ENCODE peak calls at places on chromosomes 3 and 15, in five cellular contexts. One of them, this sample, is unnamed.
A peak's percentile ranks its signal among the peaks of the same experiment; 100 is the strongest.

GRCh38 chr3:53819163-53819868 is 26.9 kb downstream of the CHDH start:
- DNase-seq in mucosa of descending colon: no peak
- DNase-seq in GM12865: no peak
- DNase-seq in heart left ventricle: no peak
- DNase-seq in dorsolateral prefrontal cortex: no peak
- DNase-seq in this sample: no peak

GRCh38 chr3:194871143-194871863 is 185.6 kb downstream of the FAM43A start:
- DNase-seq in dorsolateral prefrontal cortex: no peak
- DNase-seq in mucosa of descending colon: peak; percentile 84
- DNase-seq in GM12865: peak; percentile 26
- DNase-seq in heart left ventricle: peak; percentile 73
- DNase-seq in this sample: no peak

GRCh38 chr3:171028025-171028778 is 1.7 kb upstream of the SLC2A2 start:
- DNase-seq in GM12865: peak; percentile 20
- DNase-seq in dorsolateral prefrontal cortex: peak; percentile 11
- DNase-seq in mucosa of descending colon: peak; percentile 20
- DNase-seq in heart left ventricle: peak; percentile 69
- DNase-seq in this sample: no peak

GRCh38 chr15:82178061-82178460 is 84.5 kb downstream of the EFL1 start:
- DNase-seq in GM12865: no peak
- DNase-seq in dorsolateral prefrontal cortex: no peak
- DNase-seq in mucosa of descending colon: no peak
- DNase-seq in heart left ventricle: no peak
- DNase-seq in this sample: no peak

GRCh38 chr3:11391172-11391879 is 119.1 kb downstream of the ATG7 start:
- DNase-seq in heart left ventricle: no peak
- DNase-seq in GM12865: no peak
- DNase-seq in mucosa of descending colon: peak; percentile 25
- DNase-seq in dorsolateral prefrontal cortex: no peak
- DNase-seq in this sample: no peak

GRCh38 chr15:45179221-45179985 is 8.4 kb downstream of the SHF start:
- DNase-seq in mucosa of descending colon: peak; percentile 80
- DNase-seq in GM12865: peak; percentile 66
- DNase-seq in dorsolateral prefrontal cortex: no peak
- DNase-seq in heart left ventricle: no peak
- DNase-seq in this sample: no peak

GRCh38 chr3:129613205-129613740 is 6.8 kb upstream of the PLXND1 start:
- DNase-seq in heart left ventricle: peak; percentile 33
- DNase-seq in dorsolateral prefrontal cortex: no peak
- DNase-seq in GM12865: no peak
- DNase-seq in mucosa of descending colon: no peak
- DNase-seq in this sample: no peak

GRCh38 chr3:11576453-11576852 is 67.3 kb downstream of the VGLL4 start:
- DNase-seq in heart left ventricle: no peak
- DNase-seq in mucosa of descending colon: no peak
- DNase-seq in GM12865: no peak
- DNase-seq in dorsolateral prefrontal cortex: no peak
- DNase-seq in this sample: no peak

GRCh38 chr3:148205945-148206845 is 491.5 kb upstream of the AGTR1 start:
- DNase-seq in mucosa of descending colon: no peak
- DNase-seq in GM12865: no peak
- DNase-seq in heart left ventricle: no peak
- DNase-seq in dorsolateral prefrontal cortex: no peak
- DNase-seq in this sample: no peak

GRCh38 chr3:123361019-123361418 is 87.9 kb downstream of the ADCY5 start:
- DNase-seq in mucosa of descending colon: no peak
- DNase-seq in GM12865: no peak
- DNase-seq in heart left ventricle: no peak
- DNase-seq in dorsolateral prefrontal cortex: no peak
- DNase-seq in this sample: no peak

GRCh38 chr15:74642328-74642723 is 26.7 kb downstream of the CLK3 start:
- DNase-seq in mucosa of descending colon: no peak
- DNase-seq in dorsolateral prefrontal cortex: no peak
- DNase-seq in heart left ventricle: no peak
- DNase-seq in GM12865: no peak
- DNase-seq in this sample: no peak

GRCh38 chr3:97670952-97671351 is 93.6 kb upstream of the ARL6 start:
- DNase-seq in heart left ventricle: no peak
- DNase-seq in mucosa of descending colon: no peak
- DNase-seq in dorsolateral prefrontal cortex: no peak
- DNase-seq in GM12865: no peak
- DNase-seq in this sample: no peak

GRCh38 chr3:78495326-78495725 is 1272.5 kb downstream of the ROBO1 start:
- DNase-seq in heart left ventricle: no peak
- DNase-seq in GM12865: no peak
- DNase-seq in dorsolateral prefrontal cortex: no peak
- DNase-seq in mucosa of descending colon: no peak
- DNase-seq in this sample: no peak

GRCh38 chr15:37099321-37100108 is 834 bp downstream of the MEIS2 start:
- DNase-seq in dorsolateral prefrontal cortex: no peak
- DNase-seq in GM12865: peak; percentile 74
- DNase-seq in heart left ventricle: peak; percentile 59
- DNase-seq in mucosa of descending colon: no peak
- DNase-seq in this sample: no peak

GRCh38 chr3:128548011-128548410 is 55.0 kb upstream of the GATA2 start:
- DNase-seq in GM12865: no peak
- DNase-seq in heart left ventricle: no peak
- DNase-seq in dorsolateral prefrontal cortex: no peak
- DNase-seq in mucosa of descending colon: no peak
- DNase-seq in this sample: no peak

GRCh38 chr3:66800941-66801545 is 197.1 kb upstream of the KBTBD8 start:
- DNase-seq in dorsolateral prefrontal cortex: no peak
- DNase-seq in heart left ventricle: no peak
- DNase-seq in mucosa of descending colon: no peak
- DNase-seq in GM12865: no peak
- DNase-seq in this sample: no peak

GRCh38 chr3:114874447-114874846 is 272.6 kb downstream of the ZBTB20 start:
- DNase-seq in GM12865: no peak
- DNase-seq in mucosa of descending colon: no peak
- DNase-seq in heart left ventricle: no peak
- DNase-seq in dorsolateral prefrontal cortex: no peak
- DNase-seq in this sample: no peak

GRCh38 chr3:188720215-188720614 is 451.6 kb upstream of the TPRG1 start:
- DNase-seq in dorsolateral prefrontal cortex: no peak
- DNase-seq in heart left ventricle: no peak
- DNase-seq in mucosa of descending colon: no peak
- DNase-seq in GM12865: no peak
- DNase-seq in this sample: no peak

GRCh38 chr3:188721990-188722389 is 449.8 kb upstream of the TPRG1 start:
- DNase-seq in heart left ventricle: no peak
- DNase-seq in dorsolateral prefrontal cortex: no peak
- DNase-seq in mucosa of descending colon: no peak
- DNase-seq in GM12865: no peak
- DNase-seq in this sample: no peak

GRCh38 chr3:188720636-188721035 is 451.1 kb upstream of the TPRG1 start:
- DNase-seq in mucosa of descending colon: no peak
- DNase-seq in dorsolateral prefrontal cortex: no peak
- DNase-seq in heart left ventricle: no peak
- DNase-seq in GM12865: no peak
- DNase-seq in this sample: no peak

GRCh38 chr3:188721312-188721711 is 450.5 kb upstream of the TPRG1 start:
- DNase-seq in dorsolateral prefrontal cortex: no peak
- DNase-seq in GM12865: no peak
- DNase-seq in mucosa of descending colon: no peak
- DNase-seq in heart left ventricle: no peak
- DNase-seq in this sample: no peak

DNA sequence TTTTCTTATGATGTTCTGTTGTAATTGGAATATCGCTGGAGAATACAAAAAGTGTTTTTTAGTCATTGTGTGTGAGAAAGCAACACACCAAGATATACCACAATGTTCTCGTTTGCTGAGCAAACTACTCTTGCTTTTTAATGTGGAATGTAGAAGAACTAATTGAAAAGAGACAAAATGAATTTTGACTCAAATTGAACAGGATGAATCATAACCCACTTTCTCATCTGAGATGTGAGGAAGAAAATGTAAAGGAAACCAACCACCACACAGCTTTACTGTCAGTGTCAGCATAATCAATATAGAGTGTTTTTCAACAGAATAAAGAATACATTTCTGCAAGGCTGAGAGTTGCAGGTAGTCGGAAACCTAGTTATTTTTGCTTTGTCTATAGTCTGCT is 448.8 kb upstream of the TPRG1 start:
- DNase-seq in GM12865: no peak
- DNase-seq in mucosa of descending colon: no peak
- DNase-seq in heart left ventricle: no peak
- DNase-seq in dorsolateral prefrontal cortex: no peak
- DNase-seq in this sample: no peak
- H3K4me3 ChIP-seq in GM12865: no peak overlapping the region
- H3K4me3 ChIP-seq in mucosa of descending colon: no peak overlapping the region
- H3K4me3 ChIP-seq in heart left ventricle: no peak overlapping the region
- H3K4me3 ChIP-seq in dorsolateral prefrontal cortex: no peak overlapping the region
- H3K4me3 ChIP-seq in this sample: no peak overlapping the region

DNA sequence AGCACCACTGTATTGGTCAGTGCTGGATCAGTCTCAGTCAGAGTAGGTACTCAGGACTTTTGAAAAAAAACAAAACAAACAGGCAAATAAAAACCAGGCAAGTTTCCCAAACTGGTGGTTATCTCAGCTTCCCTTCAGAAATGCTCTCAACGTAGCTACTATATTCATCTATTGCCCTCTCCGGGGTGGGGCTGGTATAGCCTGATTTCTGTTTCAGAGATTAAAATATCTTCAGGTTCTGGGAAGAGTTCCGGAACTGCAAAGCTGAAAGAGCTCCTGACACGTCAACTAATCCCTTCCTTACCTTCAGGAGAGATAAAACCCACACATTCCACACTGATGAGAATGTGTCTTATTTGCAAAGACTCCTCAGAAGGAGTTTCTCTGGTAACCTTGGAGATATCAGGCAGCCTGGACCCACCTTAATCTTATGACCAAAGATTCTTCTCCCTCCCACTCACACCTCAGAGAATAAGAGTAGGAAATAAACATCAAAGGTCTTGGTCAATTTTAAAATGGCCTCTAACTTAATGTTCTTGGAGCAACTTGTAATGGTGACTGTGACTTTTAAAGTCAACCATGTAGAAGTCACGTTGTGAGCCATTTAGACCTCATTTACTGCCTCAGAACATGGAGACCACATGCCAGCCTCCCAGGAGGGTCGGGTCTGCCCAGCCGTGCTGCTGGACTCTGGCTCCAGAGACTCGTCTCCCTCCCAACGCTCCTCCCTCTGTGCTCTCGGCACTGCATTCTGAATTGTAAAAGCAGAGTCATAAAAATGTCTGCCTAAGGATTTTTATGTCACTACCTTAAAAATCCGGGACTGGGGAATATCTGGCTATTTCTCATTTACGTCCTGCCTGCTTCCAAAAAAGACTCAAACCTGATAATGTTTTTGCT is 53.8 kb downstream of the CDCP1 start:
- DNase-seq in GM12865: no peak
- DNase-seq in mucosa of descending colon: peak; percentile 78
- DNase-seq in heart left ventricle: no peak
- DNase-seq in dorsolateral prefrontal cortex: no peak
- DNase-seq in this sample: no peak
- TF ChIP-seq CTCF in GM12865: no peak
- TF ChIP-seq CTCF in mucosa of descending colon: no peak
- TF ChIP-seq CTCF in heart left ventricle: no peak
- TF ChIP-seq CTCF in dorsolateral prefrontal cortex: no peak
- TF ChIP-seq CTCF in this sample: no peak

DNA sequence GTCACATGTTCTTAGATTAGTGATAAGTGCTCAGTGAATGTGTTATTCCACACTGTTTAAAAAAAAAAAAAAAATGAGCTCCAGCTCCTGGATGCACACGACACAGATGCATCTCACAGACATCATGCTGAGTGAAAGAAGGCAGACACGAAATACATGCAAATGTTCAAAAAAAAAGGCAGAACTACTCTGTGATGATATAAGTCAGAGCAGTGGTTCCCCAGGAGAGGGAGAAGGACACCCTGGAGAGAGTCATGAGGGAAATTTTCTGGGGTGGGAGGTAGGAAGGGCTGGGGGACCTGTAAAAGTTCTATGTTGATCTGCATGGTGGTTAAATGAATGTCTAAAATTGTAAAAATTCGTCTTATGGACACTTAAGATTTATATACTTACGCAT is 4.3 kb downstream of the CSRNP1 start:
- DNase-seq in mucosa of descending colon: no peak
- DNase-seq in GM12865: peak; percentile 66
- DNase-seq in heart left ventricle: no peak
- DNase-seq in dorsolateral prefrontal cortex: no peak
- DNase-seq in this sample: no peak
- H3K4me3 ChIP-seq in mucosa of descending colon: no peak overlapping the region
- H3K4me3 ChIP-seq in GM12865: peak overlapping the region; percentile 71
- H3K4me3 ChIP-seq in heart left ventricle: no peak overlapping the region
- H3K4me3 ChIP-seq in dorsolateral prefrontal cortex: no peak overlapping the region
- H3K4me3 ChIP-seq in this sample: no peak overlapping the region

DNA sequence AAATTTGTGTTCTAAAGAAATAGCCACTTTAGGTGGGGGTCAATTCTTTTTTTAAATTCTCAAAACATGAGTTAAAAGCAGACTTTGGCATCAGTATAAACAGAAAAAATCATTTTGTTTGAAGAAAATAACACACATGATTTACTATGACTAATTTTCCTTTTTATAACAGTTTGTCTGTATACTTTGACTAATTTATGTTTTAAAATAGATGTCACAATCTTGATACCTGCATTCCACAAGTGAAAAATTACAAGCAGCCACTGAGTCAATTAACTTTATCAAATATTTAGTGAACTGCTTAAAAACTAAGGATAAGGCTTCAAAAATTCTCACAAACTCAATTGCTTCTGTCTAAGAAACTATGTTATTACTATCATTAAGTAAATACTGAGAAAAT is 235.0 kb downstream of the TBC1D5 start:
- DNase-seq in dorsolateral prefrontal cortex: no peak
- DNase-seq in mucosa of descending colon: no peak
- DNase-seq in heart left ventricle: no peak
- DNase-seq in GM12865: no peak
- DNase-seq in this sample: no peak
- TF ChIP-seq CTCF in dorsolateral prefrontal cortex: no peak
- TF ChIP-seq CTCF in mucosa of descending colon: no peak
- TF ChIP-seq CTCF in heart left ventricle: no peak
- TF ChIP-seq CTCF in GM12865: no peak
- TF ChIP-seq CTCF in this sample: no peak

DNA sequence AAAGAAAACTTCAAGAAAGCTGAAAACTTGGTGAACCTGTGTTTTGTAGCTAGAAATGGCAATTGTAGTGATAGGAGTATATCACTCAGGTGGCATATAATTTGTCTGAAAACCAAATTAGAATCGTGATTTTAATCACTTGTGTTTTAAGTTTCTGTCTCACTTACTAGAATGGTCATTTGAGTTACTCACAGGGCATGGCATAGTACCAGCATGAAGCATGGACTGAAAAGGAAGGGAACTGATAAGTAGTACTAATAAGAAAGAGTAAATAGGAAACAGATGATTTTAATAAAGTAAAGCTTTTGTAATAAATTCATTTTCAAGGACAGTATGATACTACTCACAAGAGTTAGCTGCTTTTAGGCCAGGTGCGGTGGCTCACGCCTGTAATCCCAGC is 22.1 kb downstream of the OSBPL11 start:
- DNase-seq in mucosa of descending colon: no peak
- DNase-seq in heart left ventricle: no peak
- DNase-seq in dorsolateral prefrontal cortex: no peak
- DNase-seq in GM12865: no peak
- DNase-seq in this sample: no peak
- H3K4me3 ChIP-seq in mucosa of descending colon: no peak overlapping the region
- H3K4me3 ChIP-seq in heart left ventricle: no peak overlapping the region
- H3K4me3 ChIP-seq in dorsolateral prefrontal cortex: no peak overlapping the region
- H3K4me3 ChIP-seq in GM12865: no peak overlapping the region
- H3K4me3 ChIP-seq in this sample: no peak overlapping the region

GRCh38 chr3:62589078-62589477 is 215.7 kb upstream of the FEZF2 start:
- DNase-seq in mucosa of descending colon: no peak
- DNase-seq in heart left ventricle: no peak
- DNase-seq in dorsolateral prefrontal cortex: no peak
- DNase-seq in GM12865: no peak
- DNase-seq in this sample: no peak
- TF ChIP-seq CTCF in mucosa of descending colon: no peak
- TF ChIP-seq CTCF in heart left ventricle: no peak
- TF ChIP-seq CTCF in dorsolateral prefrontal cortex: no peak
- TF ChIP-seq CTCF in GM12865: no peak
- TF ChIP-seq CTCF in this sample: no peak

GRCh38 chr15:60916674-60917468 is 312.2 kb downstream of the RORA start:
- DNase-seq in dorsolateral prefrontal cortex: peak; percentile 72
- DNase-seq in mucosa of descending colon: peak; percentile 93
- DNase-seq in GM12865: peak; percentile 95
- DNase-seq in heart left ventricle: peak; percentile 86
- DNase-seq in this sample: peak; percentile 85
- H3K4me3 ChIP-seq in dorsolateral prefrontal cortex: no peak overlapping the region
- H3K4me3 ChIP-seq in mucosa of descending colon: no peak overlapping the region
- H3K4me3 ChIP-seq in GM12865: no peak overlapping the region
- H3K4me3 ChIP-seq in heart left ventricle: peak overlapping the region; percentile 1
- H3K4me3 ChIP-seq in this sample: no peak overlapping the region

This sample was measured in GM12864.